ENCODE peak calls at places on chromosome 16, in nine cellular contexts. H is neural progenitor cell, C is AG04449, S is foreskin fibroblast, K is ovary, N is neuronal stem cell, L is cardiac fibroblast, O is A549, B is WERI-Rb-1. I is an unnamed sample.

GRCh38 chr16:11481987-11482386 is 104.7 kb downstream of the LITAF start:
- DNase-seq in H (no peak), C (no peak), S (peak; percentile 41), K (no peak), N (no peak), L (no peak), O (no peak), B (no peak), I (no peak)

GRCh38 chr16:19595043-19595767 is 39.7 kb downstream of the VPS35L start:
- DNase-seq in H (no peak), C (peak; percentile 88), S (peak; percentile 68), K (peak; percentile 23), N (no peak), L (peak; percentile 89), O (peak; percentile 88), B (peak; percentile 84), I (peak; percentile 91)

GRCh38 chr16:56389554-56389953 is 35.8 kb downstream of the AMFR start:
- DNase-seq in H (no peak), C (peak; percentile 97), S (peak; percentile 99), K (no peak), N (no peak), L (peak; percentile 66), O (peak; percentile 74), B (no peak), I (peak; percentile 88)

GRCh38 chr16:83300326-83300725 is 507.5 kb upstream of the HSBP1 start:
- DNase-seq in H (no peak), C (no peak), S (no peak), K (no peak), N (no peak), L (no peak), O (no peak), B (no peak), I (no peak)

GRCh38 chr16:14456793-14457481 is 173.1 kb downstream of the PARN start:
- DNase-seq in H (no peak), C (no peak), S (no peak), K (no peak), N (no peak), L (no peak), O (no peak), B (no peak), I (peak; percentile 13)

GRCh38 chr16:82043680-82044584 is 8.9 kb downstream of the HSD17B2 start:
- DNase-seq in H (peak; percentile 56), C (peak; percentile 66), S (peak; percentile 74), K (no peak), N (no peak), L (peak; percentile 7), O (no peak), B (no peak), I (no peak)

GRCh38 chr16:31361201-31362110 is 6.5 kb downstream of the ITGAX start:
- DNase-seq in H (no peak), C (no peak), S (no peak), K (no peak), N (no peak), L (no peak), O (no peak), B (no peak), I (no peak)

GRCh38 chr16:80974649-80975376 is 31.9 kb downstream of the CMC2 start:
- DNase-seq in H (peak; percentile 18), C (no peak), S (no peak), K (no peak), N (no peak), L (no peak), O (peak; percentile 20), B (peak; percentile 8), I (peak; percentile 15)

GRCh38 chr16:81578636-81579413 is 134.2 kb downstream of the CMIP start:
- DNase-seq in H (no peak), C (no peak), S (no peak), K (no peak), N (no peak), L (no peak), O (no peak), B (no peak), I (no peak)

GRCh38 chr16:49720225-49720624 is 135.7 kb downstream of the ZNF423 start:
- DNase-seq in H (no peak), C (no peak), S (no peak), K (no peak), N (no peak), L (no peak), O (no peak), B (no peak), I (no peak)

GRCh38 chr16:28273511-28273910 is 18.8 kb upstream of the SBK1 start:
- DNase-seq in H (no peak), C (no peak), S (no peak), K (no peak), N (no peak), L (no peak), O (no peak), B (no peak), I (no peak)

GRCh38 chr16:81586421-81586820 is 141.8 kb downstream of the CMIP start:
- DNase-seq in H (no peak), C (no peak), S (no peak), K (no peak), N (no peak), L (no peak), O (no peak), B (no peak), I (no peak)

GRCh38 chr16:89067677-89068076 is 26.0 kb upstream of the ACSF3 start:
- DNase-seq in H (no peak), C (no peak), S (no peak), K (no peak), N (no peak), L (peak; percentile 7), O (no peak), B (no peak), I (no peak)

DNA sequence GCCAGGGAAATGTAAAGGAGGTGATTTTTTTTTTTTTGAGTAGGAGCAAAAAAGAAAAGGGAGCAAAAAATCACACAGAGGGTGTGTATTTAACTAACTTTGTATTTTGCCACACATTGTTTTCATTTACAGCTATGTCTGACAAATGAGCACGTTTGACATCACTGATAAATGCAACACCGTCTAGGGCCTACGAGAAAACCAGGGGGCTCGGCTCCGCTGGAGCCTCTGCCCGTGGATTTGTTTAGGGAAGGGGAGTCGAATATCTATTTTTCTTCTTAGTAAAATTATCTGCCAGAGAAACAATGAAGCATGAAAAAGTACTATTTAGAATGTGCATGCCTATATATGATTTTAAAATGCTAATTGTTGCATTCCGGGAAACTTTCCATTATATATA is 6.8 kb downstream of the MAF start:
- DNase-seq in H (no peak), C (no peak), S (no peak), K (no peak), N (no peak), L (no peak), O (no peak), B (no peak), I (no peak)
- H3K4me3 ChIP-seq in H (no peak overlapping the region), C (no peak overlapping the region), S (no peak overlapping the region), K (no peak overlapping the region), N (no peak overlapping the region), L (no peak overlapping the region), O (no peak overlapping the region), B (no peak overlapping the region), I (no peak overlapping the region)

DNA sequence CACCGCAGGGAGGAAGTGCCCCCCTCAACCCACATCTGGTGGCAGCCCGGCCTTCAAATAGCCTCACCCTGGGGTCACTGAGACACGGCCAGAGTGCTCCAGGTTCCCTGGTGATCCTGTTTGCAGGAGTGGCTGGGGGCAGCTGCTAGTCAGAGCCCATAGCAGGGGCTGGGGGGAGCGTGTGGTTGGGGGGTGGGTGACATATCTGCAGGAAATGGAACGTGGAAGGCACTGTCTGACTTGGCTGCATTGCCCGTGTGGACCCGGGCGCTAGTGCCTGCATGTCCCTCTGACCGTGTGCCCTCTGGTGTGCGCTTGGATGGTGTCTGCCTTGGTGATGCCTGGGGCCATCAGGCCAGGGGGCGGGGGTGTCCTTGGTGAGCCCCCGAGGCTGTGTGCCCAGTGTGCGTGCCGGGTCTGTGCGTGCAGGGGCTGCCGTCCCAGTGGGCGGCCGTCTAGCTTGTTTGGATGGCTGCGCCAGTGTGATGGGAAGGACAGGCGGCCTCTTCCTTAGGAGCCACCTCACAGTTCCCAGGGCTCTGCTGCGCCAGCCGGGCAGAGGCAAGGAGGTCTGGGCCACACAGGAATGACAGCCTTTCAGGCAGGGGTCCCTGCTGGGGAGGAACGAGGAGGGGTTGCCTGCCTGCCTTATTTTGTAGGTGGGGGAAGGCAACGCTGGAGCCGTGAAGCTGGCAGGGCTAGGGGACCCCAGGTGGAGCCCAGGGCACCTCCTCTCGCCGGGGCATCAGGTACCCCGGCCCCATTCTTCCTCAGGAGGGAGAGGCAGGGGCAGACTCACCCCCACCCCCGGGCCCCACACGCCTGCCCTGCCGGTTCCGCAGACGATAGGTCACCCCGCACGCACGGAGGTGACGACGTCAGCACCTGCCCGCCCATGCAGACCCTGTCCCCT is 642 bp downstream of the NDRG4 start:
- DNase-seq in H (peak; percentile 52), C (no peak), S (no peak), K (no peak), N (no peak), L (no peak), O (no peak), B (no peak), I (no peak)
- H3K4me3 ChIP-seq in H (peak overlapping the region; percentile 56), C (peak overlapping the region; percentile 70), S (peak overlapping the region; percentile 57), K (peak overlapping the region; percentile 28), N (peak overlapping the region; percentile 77), L (peak overlapping the region; percentile 56), O (peak overlapping the region; percentile 44), B (peak overlapping the region; percentile 52), I (peak overlapping the region; percentile 57)

GRCh38 chr16:87581867-87582220 is 20.5 kb upstream of the JPH3 start:
- DNase-seq in H (no peak), C (peak; percentile 87), S (peak; percentile 97), K (peak; percentile 89), N (no peak), L (peak; percentile 98), O (peak; percentile 90), B (no peak), I (peak; percentile 98)
- H3K4me3 ChIP-seq in H (no peak overlapping the region), C (no peak overlapping the region), S (peak overlapping the region; percentile 19), K (peak overlapping the region; percentile 7), N (no peak overlapping the region), L (no peak overlapping the region), O (peak overlapping the region; percentile 8), B (no peak overlapping the region), I (peak overlapping the region; percentile 22)

GRCh38 chr16:25224731-25225319 is 8.1 kb downstream of the AQP8 start:
- DNase-seq in H (no peak), C (no peak), S (no peak), K (no peak), N (no peak), L (no peak), O (no peak), B (no peak), I (no peak)
- H3K4me3 ChIP-seq in H (no peak overlapping the region), C (no peak overlapping the region), S (no peak overlapping the region), K (no peak overlapping the region), N (no peak overlapping the region), L (no peak overlapping the region), O (no peak overlapping the region), B (no peak overlapping the region), I (no peak overlapping the region)

DNA sequence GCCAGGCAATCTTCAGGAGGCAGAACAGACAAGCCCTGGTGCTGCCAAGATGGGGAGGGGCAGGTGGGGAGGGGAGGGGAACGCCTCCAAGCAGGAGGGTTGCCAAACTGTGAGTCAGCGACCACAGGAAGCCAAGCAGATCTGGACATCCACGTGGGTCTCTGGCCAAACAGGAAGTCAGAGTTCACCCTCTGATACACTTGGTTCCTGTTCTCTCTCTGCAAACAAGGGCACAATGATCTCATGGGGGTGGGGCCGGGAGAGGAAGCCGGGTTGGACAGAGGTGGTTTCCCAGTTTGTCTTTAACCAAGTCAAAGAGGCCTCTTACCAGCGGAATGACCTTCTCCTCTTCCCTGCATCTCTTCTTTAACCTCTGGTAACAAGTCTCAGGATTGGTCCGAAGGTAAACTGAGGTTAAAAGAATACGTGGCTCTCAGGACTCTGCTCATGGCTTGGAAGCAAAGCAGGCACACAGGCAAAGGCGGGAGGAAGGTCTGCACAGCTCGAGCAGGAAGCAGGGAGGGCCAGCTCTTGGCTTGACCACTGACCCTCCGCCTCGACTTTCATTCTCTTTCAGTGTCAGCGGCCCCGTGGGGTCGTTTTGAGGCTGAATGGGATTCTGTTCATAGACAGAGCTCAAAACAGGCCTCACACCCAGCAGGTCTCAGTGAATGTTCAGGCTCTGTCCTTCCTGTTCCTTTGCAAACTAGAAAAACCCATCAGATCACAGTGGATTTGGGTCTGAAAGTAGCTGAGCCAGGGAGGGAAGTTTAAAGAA is 32.9 kb downstream of the TK2 start:
- DNase-seq in H (peak; percentile 18), C (peak; percentile 85), S (peak; percentile 99), K (peak; percentile 99), N (no peak), L (peak; percentile 99), O (peak; percentile 99), B (no peak), I (peak; percentile 99)
- H3K4me3 ChIP-seq in H (no peak overlapping the region), C (no peak overlapping the region), S (no peak overlapping the region), K (peak overlapping the region; percentile 15), N (no peak overlapping the region), L (no peak overlapping the region), O (peak overlapping the region; percentile 22), B (no peak overlapping the region), I (peak overlapping the region; percentile 18)

I was measured in fibroblast of pulmonary artery.